ENCODE peak calls at places on chromosomes 4 and X, in five cellular contexts. X is heart left ventricle, H is upper lobe of left lung, S is suprapubic skin, B is heart right ventricle. Q is an unnamed sample.

GRCh38 chrX:150326843-150327242 is 36.3 kb upstream of the MAMLD1 start:
- DNase-seq in H (no peak), X (no peak), S (no peak), B (no peak), Q (no peak)

GRCh38 chr4:14151099-14151498 is 523.6 kb upstream of the BOD1L1 start:
- DNase-seq in H (no peak), B (no peak), S (no peak), X (no peak), Q (no peak)

GRCh38 chr4:113293673-113294072 is 244.2 kb downstream of the ANK2 start:
- DNase-seq in H (no peak), S (no peak), X (peak; percentile 30), B (no peak), Q (no peak)

GRCh38 chr4:163048447-163048846 is 118.2 kb downstream of the NAF1 start:
- DNase-seq in S (no peak), H (no peak), X (no peak), B (no peak), Q (no peak)

GRCh38 chr4:82415922-82416365 is 14.3 kb downstream of the HNRNPDL start:
- DNase-seq in B (no peak), X (no peak), H (no peak), S (no peak), Q (no peak)

GRCh38 chrX:31036895-31037294 is 34.9 kb downstream of the FTHL17 start:
- DNase-seq in X (peak; percentile 50), B (peak; percentile 24), S (no peak), H (no peak), Q (no peak)

GRCh38 chr4:182711211-182711610 is 206.0 kb downstream of the DCTD start:
- DNase-seq in H (no peak), B (no peak), S (no peak), X (no peak), Q (no peak)

GRCh38 chrX:14497184-14497666 is 32.1 kb upstream of the GLRA2 start:
- DNase-seq in B (no peak), H (no peak), S (no peak), X (no peak), Q (no peak)

GRCh38 chr4:95044204-95044848 is 286.6 kb downstream of the BMPR1B start:
- DNase-seq in H (no peak), B (no peak), S (no peak), X (no peak), Q (no peak)

DNA sequence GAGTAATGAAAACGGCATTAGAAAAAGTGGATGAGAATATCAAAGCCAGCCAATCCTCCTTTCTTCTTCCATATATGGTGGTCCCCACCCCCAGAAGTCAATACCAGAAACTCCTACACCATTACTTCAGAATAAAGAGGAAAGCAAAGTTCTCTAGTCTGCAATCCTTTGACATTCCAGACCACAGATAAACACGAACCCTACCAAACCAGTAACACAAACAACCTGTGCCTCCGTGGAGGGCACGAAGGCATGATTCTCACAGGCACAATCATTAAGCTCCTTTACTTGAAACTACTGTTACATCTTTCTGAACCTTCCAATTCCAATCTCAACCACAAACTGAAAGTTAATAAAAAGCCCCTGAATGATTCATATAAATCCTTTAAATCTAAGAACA is 16.3 kb downstream of the MAML3 start:
- DNase-seq in B (no peak), H (no peak), S (no peak), X (no peak), Q (no peak)
- H3K27ac ChIP-seq in B (no peak overlapping the region), H (peak overlapping the region; percentile 14), S (no peak overlapping the region), X (no peak overlapping the region), Q (no peak overlapping the region)

DNA sequence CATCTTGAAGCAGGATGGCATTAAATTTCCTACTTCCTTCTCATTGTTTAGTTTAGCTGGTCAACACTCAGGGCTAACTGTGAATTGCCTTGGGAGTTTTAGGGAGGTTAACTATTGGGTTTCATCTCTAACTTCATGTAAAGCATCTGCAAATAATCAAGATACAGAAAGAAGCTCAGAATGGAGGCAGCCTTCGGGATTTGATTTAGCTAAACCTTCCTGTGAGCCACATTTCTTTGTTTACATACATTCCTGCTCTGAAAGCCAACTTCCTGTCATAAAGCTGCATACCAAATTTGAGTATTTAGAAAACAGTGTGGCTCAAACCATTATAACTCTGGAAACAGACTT is 131.7 kb upstream of the PCDH18 start:
- DNase-seq in S (no peak), H (no peak), B (no peak), X (no peak), Q (no peak)
- H3K27ac ChIP-seq in S (no peak overlapping the region), H (peak overlapping the region; percentile 31), B (no peak overlapping the region), X (no peak overlapping the region), Q (no peak overlapping the region)

DNA sequence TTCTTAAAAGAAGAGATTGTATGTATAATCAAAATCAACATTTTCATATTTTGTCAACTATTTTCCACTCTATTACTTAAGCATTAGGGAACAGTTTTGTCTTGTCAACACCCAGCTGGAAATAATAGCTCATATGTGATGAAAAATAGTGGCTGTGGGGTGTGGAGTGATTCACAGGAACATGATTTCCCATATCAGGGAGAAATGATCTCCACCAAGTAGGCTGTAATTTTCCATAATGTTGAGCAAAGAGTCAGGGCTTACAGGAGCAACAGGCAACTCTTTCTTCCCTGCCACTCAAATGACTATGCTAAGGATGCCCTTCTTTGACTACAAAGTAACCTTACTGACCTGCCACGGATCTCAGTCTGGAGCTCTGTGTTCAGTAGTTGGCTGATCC is 89.9 kb upstream of the GATB start:
- DNase-seq in H (no peak), B (no peak), X (no peak), S (no peak), Q (no peak)
- H3K27ac ChIP-seq in H (no peak overlapping the region), B (no peak overlapping the region), X (no peak overlapping the region), S (peak overlapping the region; percentile 73), Q (no peak overlapping the region)

GRCh38 chrX:7798327-7798726 is 44.6 kb upstream of the VCX start:
- DNase-seq in X (no peak), S (no peak), B (no peak), H (no peak), Q (no peak)
- H3K27ac ChIP-seq in X (no peak overlapping the region), S (no peak overlapping the region), B (no peak overlapping the region), H (no peak overlapping the region), Q (no peak overlapping the region)

DNA sequence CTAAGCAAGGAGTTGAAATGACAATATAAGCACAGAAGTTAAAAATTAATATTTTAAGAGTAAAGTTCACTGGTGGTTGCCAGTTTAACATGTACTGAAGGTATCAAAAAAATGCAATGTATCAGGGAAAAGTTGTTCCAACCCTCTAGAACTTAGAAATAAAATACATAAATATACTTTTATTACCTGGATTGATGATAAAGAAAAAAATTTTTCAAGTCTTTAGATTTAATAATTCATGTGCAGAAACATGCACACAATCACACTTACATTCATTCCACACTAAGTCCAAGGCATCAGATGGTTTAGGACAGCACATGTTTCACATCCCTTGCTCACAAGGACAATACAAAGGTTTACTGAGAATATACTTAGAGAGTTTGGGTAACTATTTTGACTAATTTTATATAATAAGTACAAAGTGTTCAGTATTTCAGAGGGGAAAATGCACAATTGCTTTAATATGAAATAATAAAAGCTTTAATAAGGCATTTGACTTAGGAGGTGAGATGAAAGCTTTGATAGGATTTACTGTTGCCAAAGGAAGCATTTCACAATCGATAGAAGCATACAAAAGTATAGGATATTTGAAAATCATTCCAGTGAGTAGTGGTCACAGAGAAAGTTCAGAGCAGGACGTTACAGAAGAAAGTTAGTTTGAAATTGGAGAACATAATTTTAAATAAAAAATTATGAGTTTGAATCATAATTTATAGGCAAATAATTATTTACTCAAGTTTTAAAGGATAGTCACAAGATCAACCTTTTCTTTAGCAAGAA is 392 bp upstream of the UGT2A3 start:
- DNase-seq in X (no peak), H (no peak), B (no peak), S (no peak), Q (no peak)
- H3K27ac ChIP-seq in X (no peak overlapping the region), H (no peak overlapping the region), B (no peak overlapping the region), S (no peak overlapping the region), Q (no peak overlapping the region)

DNA sequence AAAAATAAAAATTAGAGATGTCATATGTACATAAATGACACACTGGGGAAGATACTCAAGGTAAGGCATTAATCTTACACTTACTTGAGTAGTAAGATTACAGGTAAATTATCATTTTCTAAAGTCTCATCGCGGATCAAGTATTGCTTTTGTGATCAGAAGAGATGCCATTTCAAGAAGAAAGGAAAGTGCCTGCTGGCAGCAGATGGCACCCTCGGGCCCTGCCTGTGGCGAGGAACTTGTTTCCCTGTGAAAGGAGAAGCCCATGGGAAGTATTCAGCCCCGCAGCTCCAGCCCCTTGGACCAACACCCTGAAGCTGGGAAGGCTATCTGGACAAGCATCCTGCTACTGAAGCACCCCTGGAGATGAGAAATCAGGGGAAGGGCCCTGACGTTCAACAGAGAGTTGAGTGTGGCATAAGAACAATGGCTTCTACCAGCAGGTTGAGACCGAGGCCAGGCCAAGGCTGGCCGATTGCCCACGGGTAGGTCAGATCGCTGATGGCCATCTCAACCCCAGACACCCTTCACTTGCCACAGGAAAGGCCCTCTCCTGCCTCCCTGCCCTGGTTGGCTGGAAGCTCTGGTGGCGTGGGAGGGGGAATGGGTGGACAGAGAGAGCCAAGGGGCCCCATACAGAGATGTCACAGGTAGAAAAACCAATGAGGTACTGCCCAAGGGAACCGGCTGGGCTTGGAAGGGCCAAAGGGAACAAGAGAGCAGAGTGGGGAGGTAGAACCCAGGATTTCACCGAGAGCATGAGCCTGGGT is 18.8 kb upstream of the MXD4 start:
- DNase-seq in X (peak; percentile 19), S (no peak), H (no peak), B (no peak), Q (no peak)
- H3K27ac ChIP-seq in X (no peak overlapping the region), S (no peak overlapping the region), H (no peak overlapping the region), B (no peak overlapping the region), Q (no peak overlapping the region)

DNA sequence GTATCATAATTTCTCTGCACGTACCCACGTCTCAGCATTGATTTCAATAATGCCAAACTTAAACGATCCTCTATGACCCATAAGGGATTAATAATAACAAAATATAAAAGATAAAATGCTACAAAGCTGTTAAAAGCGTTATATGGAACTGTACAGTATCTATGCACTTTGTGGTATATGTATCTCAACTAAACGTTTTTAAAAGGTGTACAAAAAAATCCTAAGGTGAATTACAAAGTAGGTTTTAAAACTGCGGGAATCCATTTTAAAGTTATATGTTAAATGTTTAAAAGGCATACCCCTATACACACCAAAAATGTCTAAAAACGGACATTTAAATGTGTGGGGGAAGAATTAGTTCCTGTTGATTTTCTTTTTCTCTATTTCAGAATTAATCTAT is 860 bp downstream of the ZNF182 start:
- DNase-seq in X (no peak), B (no peak), S (no peak), H (no peak), Q (no peak)
- H3K27ac ChIP-seq in X (no peak overlapping the region), B (no peak overlapping the region), S (no peak overlapping the region), H (peak overlapping the region; percentile 71), Q (no peak overlapping the region)

Q was measured in substantia nigra.